ENCODE peak calls at places on chromosomes 5 and 9, in four cellular contexts. K, I, N and L are unnamed samples.

GRCh38 chr5:65828507-65828906 is 97.9 kb upstream of the ERBIN start:
- DNase-seq in K (no peak), I (no peak), N (no peak), L (peak; percentile 7)

GRCh38 chr5:86640998-86641397 is 23.3 kb downstream of the COX7C start:
- DNase-seq in K (no peak), I (no peak), N (no peak), L (no peak)

GRCh38 chr5:157994271-157994691 is 135.3 kb upstream of the CLINT1 start:
- DNase-seq in K (no peak), I (no peak), N (no peak), L (no peak)

GRCh38 chr9:120212853-120213200 is 367.1 kb downstream of the CDK5RAP2 start:
- DNase-seq in K (no peak), I (no peak), N (no peak), L (no peak)

GRCh38 chr9:36029765-36030528 is 6.8 kb upstream of the RECK start:
- DNase-seq in K (no peak), I (no peak), N (no peak), L (peak; percentile 99)

GRCh38 chr5:126354012-126354856 is 69.0 kb upstream of the GRAMD2B start:
- DNase-seq in K (peak; percentile 74), I (peak; percentile 38), N (no peak), L (peak; percentile 98)

GRCh38 chr9:70100362-70100761 is 56.7 kb downstream of the MAMDC2 start:
- DNase-seq in K (no peak), I (no peak), N (no peak), L (peak; percentile 56)

GRCh38 chr5:102759700-102760099 is 4.6 kb downstream of the PAM start:
- DNase-seq in K (no peak), I (no peak), N (no peak), L (no peak)

GRCh38 chr9:116958886-116959285 is 271.8 kb downstream of the TRIM32 start:
- DNase-seq in K (no peak), I (no peak), N (no peak), L (no peak)

GRCh38 chr9:86041331-86041741 is 58.0 kb downstream of the GOLM1 start:
- DNase-seq in K (peak; percentile 10), I (no peak), N (no peak), L (peak; percentile 61)

GRCh38 chr5:156411-157072 is 34.8 kb upstream of the LRRC14B start:
- DNase-seq in K (no peak), I (no peak), N (no peak), L (no peak)

GRCh38 chr9:78909566-78909965 is 612.6 kb downstream of the PSAT1 start:
- DNase-seq in K (peak; percentile 10), I (no peak), N (no peak), L (peak; percentile 52)

GRCh38 chr5:179324760-179325295 is 20.4 kb downstream of the ADAMTS2 start:
- DNase-seq in K (no peak), I (no peak), N (no peak), L (no peak)

GRCh38 chr5:179321206-179321987 is 23.9 kb downstream of the ADAMTS2 start:
- DNase-seq in K (no peak), I (no peak), N (no peak), L (no peak)

GRCh38 chr5:179325296-179326031 is 19.8 kb downstream of the ADAMTS2 start:
- DNase-seq in K (no peak), I (no peak), N (no peak), L (no peak)

GRCh38 chr5:179322071-179323025 is 22.9 kb downstream of the ADAMTS2 start:
- DNase-seq in K (no peak), I (no peak), N (no peak), L (no peak)

GRCh38 chr5:179323026-179323571 is 22.2 kb downstream of the ADAMTS2 start:
- DNase-seq in K (no peak), I (no peak), N (no peak), L (no peak)
- TF ChIP-seq FOS in K (no peak), I (no peak), N (no peak), L (no peak)

GRCh38 chr5:78235289-78235688 is 59.2 kb downstream of the AP3B1 start:
- DNase-seq in K (no peak), I (no peak), N (no peak), L (peak; percentile 56)
- TF ChIP-seq FOS in K (no peak), I (no peak), N (no peak), L (no peak)

GRCh38 chr5:144473650-144474049 is 303.0 kb downstream of the KCTD16 start:
- DNase-seq in K (no peak), I (no peak), N (no peak), L (no peak)
- TF ChIP-seq FOS in K (no peak), I (no peak), N (no peak), L (no peak)

DNA sequence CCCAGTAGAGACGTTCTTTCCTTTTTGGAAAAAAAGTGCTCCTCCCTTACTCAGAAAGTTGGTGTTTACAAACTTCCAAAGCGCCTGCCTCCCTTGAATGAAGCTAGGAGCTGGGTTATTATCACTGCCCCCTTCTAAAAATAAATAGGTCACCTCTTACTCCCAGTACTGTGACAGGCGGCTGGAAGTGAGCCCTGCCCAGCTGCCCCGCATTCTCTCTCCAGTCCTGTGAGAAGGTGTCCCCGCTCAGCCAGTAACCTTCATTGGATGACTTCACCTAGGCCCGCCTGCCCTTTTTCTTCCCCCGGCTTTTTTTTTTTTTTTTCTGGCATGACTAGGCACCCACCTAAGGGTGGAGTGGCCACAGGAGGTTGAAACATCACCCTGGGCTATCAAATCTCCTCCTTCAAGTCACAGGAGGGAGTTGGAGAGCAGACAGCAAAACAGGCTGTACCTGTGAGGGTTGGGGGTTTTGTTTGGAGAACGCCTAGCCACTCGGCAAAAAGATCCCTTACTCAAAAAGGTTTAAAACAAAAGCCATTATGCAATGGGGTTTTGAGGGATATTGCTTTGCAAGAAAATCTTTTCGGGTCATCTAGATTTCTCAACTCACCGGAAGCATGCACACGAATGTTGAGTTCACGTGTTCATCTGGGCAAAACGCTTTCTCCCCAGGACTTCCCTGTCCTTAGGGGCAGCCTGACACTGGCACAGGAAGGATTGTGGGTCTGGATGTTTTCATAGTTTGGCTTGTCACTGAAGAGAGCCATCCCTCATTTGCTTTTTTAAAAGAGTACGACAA is 43.3 kb upstream of the ZNF622 start:
- DNase-seq in K (no peak), I (no peak), N (no peak), L (no peak)
- TF ChIP-seq FOS in K (no peak), I (no peak), N (no peak), L (no peak)

GRCh38 chr9:13942695-13943094 is 371.2 kb downstream of the NFIB start:
- DNase-seq in K (peak; percentile 81), I (no peak), N (no peak), L (peak; percentile 98)
- TF ChIP-seq FOS in K (peak; percentile 95), I (no peak), N (no peak), L (peak; percentile 95)

GRCh38 chr5:80125962-80126480 is 90.9 kb downstream of the THBS4 start:
- DNase-seq in K (no peak), I (peak; percentile 93), N (no peak), L (peak; percentile 48)
- TF ChIP-seq FOS in K (no peak), I (no peak), N (no peak), L (no peak)

GRCh38 chr5:150801117-150801927 is 22.8 kb downstream of the SMIM3 start:
- DNase-seq in K (peak; percentile 80), I (no peak), N (peak; percentile 43), L (peak; percentile 77)
- TF ChIP-seq FOS in K (no peak), I (no peak), N (no peak), L (no peak)

GRCh38 chr9:81871695-81872094 is 56.5 kb upstream of the SPATA31D4 start:
- DNase-seq in K (peak; percentile 45), I (no peak), N (no peak), L (peak; percentile 82)
- TF ChIP-seq FOS in K (peak; percentile 81), I (no peak), N (no peak), L (peak; percentile 78)

DNA sequence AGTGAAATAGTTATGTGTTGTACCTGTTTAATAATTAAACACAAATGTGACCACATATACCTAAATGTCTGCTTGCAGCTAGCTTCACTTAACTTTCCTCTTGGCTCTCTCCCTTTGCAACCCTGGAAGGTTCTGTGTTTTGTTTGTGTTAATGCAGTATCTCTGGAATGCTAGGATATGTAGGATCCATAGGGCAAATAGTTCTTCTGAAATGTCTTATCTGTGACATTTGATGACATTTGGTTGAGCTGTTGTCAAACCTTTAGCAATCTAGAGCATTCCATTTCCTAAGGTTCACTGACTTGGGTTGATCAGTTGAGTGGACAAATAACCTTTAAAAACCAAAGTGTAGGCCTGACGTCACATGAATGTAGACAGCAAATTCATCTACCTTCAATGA is 21.8 kb downstream of the CTNNA1 start:
- DNase-seq in K (no peak), I (no peak), N (no peak), L (no peak)
- TF ChIP-seq FOS in K (no peak), I (no peak), N (no peak), L (no peak)

GRCh38 chr9:127132375-127132774 is 9.9 kb upstream of the ANGPTL2 start:
- DNase-seq in K (no peak), I (no peak), N (no peak), L (no peak)

GRCh38 chr9:127132921-127133647 is 10.6 kb upstream of the ANGPTL2 start:
- DNase-seq in K (no peak), I (no peak), N (no peak), L (peak; percentile 75)

GRCh38 chr9:127130661-127131538 is 8.5 kb upstream of the ANGPTL2 start:
- DNase-seq in K (no peak), I (no peak), N (no peak), L (peak; percentile 97)

GRCh38 chr9:127130235-127130634 is 7.8 kb upstream of the ANGPTL2 start:
- DNase-seq in K (no peak), I (no peak), N (no peak), L (no peak)

DNA sequence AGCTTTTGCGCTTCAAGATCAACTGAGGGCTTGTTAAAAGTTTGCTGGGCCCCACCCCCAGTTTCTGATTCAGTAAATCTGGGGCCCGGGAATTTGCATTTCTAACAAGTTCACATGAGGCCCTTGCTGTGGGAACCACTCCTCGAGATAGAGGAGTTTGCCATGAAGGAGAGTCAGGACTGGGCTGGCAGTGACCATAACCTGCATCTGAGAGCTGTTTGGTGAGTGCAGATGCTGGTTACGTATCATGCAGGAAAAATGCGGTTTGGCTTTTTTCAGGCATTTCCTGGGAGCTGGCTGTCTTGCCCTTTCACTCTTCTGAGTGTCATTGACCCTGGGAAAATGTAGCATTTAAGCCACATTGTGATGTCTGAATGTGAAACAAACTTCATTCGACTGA is 9.4 kb upstream of the ANGPTL2 start:
- DNase-seq in K (no peak), I (no peak), N (no peak), L (peak; percentile 80)
- TF ChIP-seq FOS in K (no peak), I (no peak), N (no peak), L (no peak)